ENCODE peak calls at places on chromosome 7, in seven cellular contexts. One of them, this sample, is unnamed.
A peak's percentile ranks its signal among the peaks of the same experiment; 100 is the strongest.

GRCh38 chr7:150365673-150366398 is 2.8 kb upstream of the REPIN1 start:
- DNase-seq in T-cell: no peak
- DNase-seq in amniotic stem cell: no peak
- DNase-seq in activated CD4-positive, alpha-beta T cell treated with anti-CD3 and anti-CD28 coated beads, Interleukin-2, amount 50 U/mL, for 48 hours: no peak
- DNase-seq in HCT116: no peak
- DNase-seq in stimulated activated CD8-positive, alpha-beta memory T cell treated with anti-CD3 and anti-CD28 coated beads, Interleukin-2, amount 100 ng/mL, for 1 hour: no peak
- DNase-seq in RKO: no peak
- DNase-seq in this sample: no peak

GRCh38 chr7:86190347-86190746 is 453.4 kb upstream of the GRM3 start:
- DNase-seq in T-cell: no peak
- DNase-seq in amniotic stem cell: no peak
- DNase-seq in activated CD4-positive, alpha-beta T cell treated with anti-CD3 and anti-CD28 coated beads, Interleukin-2, amount 50 U/mL, for 48 hours: no peak
- DNase-seq in HCT116: no peak
- DNase-seq in stimulated activated CD8-positive, alpha-beta memory T cell treated with anti-CD3 and anti-CD28 coated beads, Interleukin-2, amount 100 ng/mL, for 1 hour: no peak
- DNase-seq in RKO: no peak
- DNase-seq in this sample: no peak

GRCh38 chr7:142308326-142308725 is 50.5 kb upstream of the PRSS58 start:
- DNase-seq in T-cell: no peak
- DNase-seq in amniotic stem cell: no peak
- DNase-seq in activated CD4-positive, alpha-beta T cell treated with anti-CD3 and anti-CD28 coated beads, Interleukin-2, amount 50 U/mL, for 48 hours: no peak
- DNase-seq in HCT116: no peak
- DNase-seq in stimulated activated CD8-positive, alpha-beta memory T cell treated with anti-CD3 and anti-CD28 coated beads, Interleukin-2, amount 100 ng/mL, for 1 hour: no peak
- DNase-seq in RKO: no peak
- DNase-seq in this sample: no peak

GRCh38 chr7:156156734-156157408 is 344.6 kb upstream of the SHH start:
- DNase-seq in T-cell: no peak
- DNase-seq in amniotic stem cell: no peak
- DNase-seq in activated CD4-positive, alpha-beta T cell treated with anti-CD3 and anti-CD28 coated beads, Interleukin-2, amount 50 U/mL, for 48 hours: peak; percentile 4
- DNase-seq in HCT116: peak; percentile 54
- DNase-seq in stimulated activated CD8-positive, alpha-beta memory T cell treated with anti-CD3 and anti-CD28 coated beads, Interleukin-2, amount 100 ng/mL, for 1 hour: no peak
- DNase-seq in RKO: peak; percentile 72
- DNase-seq in this sample: no peak

GRCh38 chr7:132250480-132251326 is 325.6 kb downstream of the PLXNA4 start:
- DNase-seq in T-cell: no peak
- DNase-seq in amniotic stem cell: no peak
- DNase-seq in activated CD4-positive, alpha-beta T cell treated with anti-CD3 and anti-CD28 coated beads, Interleukin-2, amount 50 U/mL, for 48 hours: no peak
- DNase-seq in HCT116: no peak
- DNase-seq in stimulated activated CD8-positive, alpha-beta memory T cell treated with anti-CD3 and anti-CD28 coated beads, Interleukin-2, amount 100 ng/mL, for 1 hour: no peak
- DNase-seq in RKO: no peak
- DNase-seq in this sample: no peak

GRCh38 chr7:148802101-148802493 is 82.0 kb downstream of the EZH2 start:
- DNase-seq in T-cell: no peak
- DNase-seq in amniotic stem cell: no peak
- DNase-seq in activated CD4-positive, alpha-beta T cell treated with anti-CD3 and anti-CD28 coated beads, Interleukin-2, amount 50 U/mL, for 48 hours: no peak
- DNase-seq in HCT116: no peak
- DNase-seq in stimulated activated CD8-positive, alpha-beta memory T cell treated with anti-CD3 and anti-CD28 coated beads, Interleukin-2, amount 100 ng/mL, for 1 hour: no peak
- DNase-seq in RKO: no peak
- DNase-seq in this sample: no peak

GRCh38 chr7:36018816-36019484 is 134.1 kb upstream of the EEPD1 start:
- DNase-seq in T-cell: no peak
- DNase-seq in amniotic stem cell: no peak
- DNase-seq in activated CD4-positive, alpha-beta T cell treated with anti-CD3 and anti-CD28 coated beads, Interleukin-2, amount 50 U/mL, for 48 hours: no peak
- DNase-seq in HCT116: no peak
- DNase-seq in stimulated activated CD8-positive, alpha-beta memory T cell treated with anti-CD3 and anti-CD28 coated beads, Interleukin-2, amount 100 ng/mL, for 1 hour: no peak
- DNase-seq in RKO: no peak
- DNase-seq in this sample: no peak

GRCh38 chr7:28708458-28708951 is 249.6 kb downstream of the TRIL start:
- DNase-seq in T-cell: no peak
- DNase-seq in amniotic stem cell: no peak
- DNase-seq in activated CD4-positive, alpha-beta T cell treated with anti-CD3 and anti-CD28 coated beads, Interleukin-2, amount 50 U/mL, for 48 hours: no peak
- DNase-seq in HCT116: no peak
- DNase-seq in stimulated activated CD8-positive, alpha-beta memory T cell treated with anti-CD3 and anti-CD28 coated beads, Interleukin-2, amount 100 ng/mL, for 1 hour: no peak
- DNase-seq in RKO: no peak
- DNase-seq in this sample: no peak

GRCh38 chr7:148623586-148624282 is 33.2 kb downstream of the C7orf33 start:
- DNase-seq in T-cell: no peak
- DNase-seq in amniotic stem cell: no peak
- DNase-seq in activated CD4-positive, alpha-beta T cell treated with anti-CD3 and anti-CD28 coated beads, Interleukin-2, amount 50 U/mL, for 48 hours: no peak
- DNase-seq in HCT116: no peak
- DNase-seq in stimulated activated CD8-positive, alpha-beta memory T cell treated with anti-CD3 and anti-CD28 coated beads, Interleukin-2, amount 100 ng/mL, for 1 hour: no peak
- DNase-seq in RKO: no peak
- DNase-seq in this sample: no peak

GRCh38 chr7:2029211-2029905 is 203.4 kb downstream of the MAD1L1 start:
- DNase-seq in T-cell: no peak
- DNase-seq in amniotic stem cell: no peak
- DNase-seq in activated CD4-positive, alpha-beta T cell treated with anti-CD3 and anti-CD28 coated beads, Interleukin-2, amount 50 U/mL, for 48 hours: no peak
- DNase-seq in HCT116: no peak
- DNase-seq in stimulated activated CD8-positive, alpha-beta memory T cell treated with anti-CD3 and anti-CD28 coated beads, Interleukin-2, amount 100 ng/mL, for 1 hour: no peak
- DNase-seq in RKO: no peak
- DNase-seq in this sample: no peak

GRCh38 chr7:138233189-138233588 is 156.9 kb downstream of the AKR1D1 start:
- DNase-seq in T-cell: no peak
- DNase-seq in amniotic stem cell: no peak
- DNase-seq in activated CD4-positive, alpha-beta T cell treated with anti-CD3 and anti-CD28 coated beads, Interleukin-2, amount 50 U/mL, for 48 hours: no peak
- DNase-seq in HCT116: no peak
- DNase-seq in stimulated activated CD8-positive, alpha-beta memory T cell treated with anti-CD3 and anti-CD28 coated beads, Interleukin-2, amount 100 ng/mL, for 1 hour: no peak
- DNase-seq in RKO: no peak
- DNase-seq in this sample: no peak

GRCh38 chr7:111074772-111075152 is 16.2 kb upstream of the LRRN3 start:
- DNase-seq in T-cell: no peak
- DNase-seq in amniotic stem cell: no peak
- DNase-seq in activated CD4-positive, alpha-beta T cell treated with anti-CD3 and anti-CD28 coated beads, Interleukin-2, amount 50 U/mL, for 48 hours: no peak
- DNase-seq in HCT116: no peak
- DNase-seq in stimulated activated CD8-positive, alpha-beta memory T cell treated with anti-CD3 and anti-CD28 coated beads, Interleukin-2, amount 100 ng/mL, for 1 hour: no peak
- DNase-seq in RKO: no peak
- DNase-seq in this sample: no peak

GRCh38 chr7:66413379-66414114 is 208.4 kb downstream of the TPST1 start:
- DNase-seq in T-cell: peak; percentile 85
- DNase-seq in amniotic stem cell: peak; percentile 66
- DNase-seq in activated CD4-positive, alpha-beta T cell treated with anti-CD3 and anti-CD28 coated beads, Interleukin-2, amount 50 U/mL, for 48 hours: peak; percentile 83
- DNase-seq in HCT116: no peak
- DNase-seq in stimulated activated CD8-positive, alpha-beta memory T cell treated with anti-CD3 and anti-CD28 coated beads, Interleukin-2, amount 100 ng/mL, for 1 hour: peak; percentile 68
- DNase-seq in RKO: no peak
- DNase-seq in this sample: peak; percentile 33

GRCh38 chr7:40418445-40418844 is 283.6 kb downstream of the SUGCT start:
- DNase-seq in T-cell: no peak
- DNase-seq in amniotic stem cell: no peak
- DNase-seq in activated CD4-positive, alpha-beta T cell treated with anti-CD3 and anti-CD28 coated beads, Interleukin-2, amount 50 U/mL, for 48 hours: no peak
- DNase-seq in HCT116: no peak
- DNase-seq in stimulated activated CD8-positive, alpha-beta memory T cell treated with anti-CD3 and anti-CD28 coated beads, Interleukin-2, amount 100 ng/mL, for 1 hour: no peak
- DNase-seq in RKO: no peak
- DNase-seq in this sample: no peak

GRCh38 chr7:84274029-84274638 is 79.5 kb upstream of the SEMA3A start:
- DNase-seq in T-cell: no peak
- DNase-seq in amniotic stem cell: no peak
- DNase-seq in activated CD4-positive, alpha-beta T cell treated with anti-CD3 and anti-CD28 coated beads, Interleukin-2, amount 50 U/mL, for 48 hours: no peak
- DNase-seq in HCT116: no peak
- DNase-seq in stimulated activated CD8-positive, alpha-beta memory T cell treated with anti-CD3 and anti-CD28 coated beads, Interleukin-2, amount 100 ng/mL, for 1 hour: no peak
- DNase-seq in RKO: no peak
- DNase-seq in this sample: no peak

GRCh38 chr7:155469311-155470185 is 11.6 kb downstream of the EN2 start:
- DNase-seq in T-cell: no peak
- DNase-seq in amniotic stem cell: no peak
- DNase-seq in activated CD4-positive, alpha-beta T cell treated with anti-CD3 and anti-CD28 coated beads, Interleukin-2, amount 50 U/mL, for 48 hours: no peak
- DNase-seq in HCT116: no peak
- DNase-seq in stimulated activated CD8-positive, alpha-beta memory T cell treated with anti-CD3 and anti-CD28 coated beads, Interleukin-2, amount 100 ng/mL, for 1 hour: no peak
- DNase-seq in RKO: no peak
- DNase-seq in this sample: no peak

GRCh38 chr7:50782376-50783208 is at the start of gene GRB10:
- DNase-seq in T-cell: no peak
- DNase-seq in amniotic stem cell: no peak
- DNase-seq in activated CD4-positive, alpha-beta T cell treated with anti-CD3 and anti-CD28 coated beads, Interleukin-2, amount 50 U/mL, for 48 hours: no peak
- DNase-seq in HCT116: no peak
- DNase-seq in stimulated activated CD8-positive, alpha-beta memory T cell treated with anti-CD3 and anti-CD28 coated beads, Interleukin-2, amount 100 ng/mL, for 1 hour: no peak
- DNase-seq in RKO: no peak
- DNase-seq in this sample: no peak

GRCh38 chr7:18770154-18770807 is 274.7 kb downstream of the HDAC9 start:
- DNase-seq in T-cell: no peak
- DNase-seq in amniotic stem cell: no peak
- DNase-seq in activated CD4-positive, alpha-beta T cell treated with anti-CD3 and anti-CD28 coated beads, Interleukin-2, amount 50 U/mL, for 48 hours: no peak
- DNase-seq in HCT116: no peak
- DNase-seq in stimulated activated CD8-positive, alpha-beta memory T cell treated with anti-CD3 and anti-CD28 coated beads, Interleukin-2, amount 100 ng/mL, for 1 hour: no peak
- DNase-seq in RKO: no peak
- DNase-seq in this sample: peak; percentile 27